ENCODE peak calls at places on chromosome 5, in eight cellular contexts. Q, N, Z, J, X, T, M and W are unnamed samples.

GRCh38 chr5:45799388-45799787 is 103.2 kb upstream of the HCN1 start:
- DNase-seq in Q (no peak), N (no peak), Z (no peak), J (no peak), X (no peak), T (no peak), M (no peak), W (no peak)

GRCh38 chr5:60487885-60488425 is 212.0 kb downstream of the DEPDC1B start:
- DNase-seq in Q (peak; percentile 8), N (no peak), Z (peak; percentile 14), J (no peak), X (no peak), T (peak; percentile 64), M (no peak), W (no peak)

GRCh38 chr5:97764700-97765099 is 581.7 kb upstream of the RIOK2 start:
- DNase-seq in Q (no peak), N (peak; percentile 66), Z (peak; percentile 73), J (peak; percentile 57), X (peak; percentile 17), T (peak; percentile 82), M (no peak), W (no peak)

GRCh38 chr5:79535477-79536192 is 21.7 kb upstream of the HOMER1 start:
- DNase-seq in Q (no peak), N (no peak), Z (no peak), J (peak; percentile 11), X (no peak), T (no peak), M (no peak), W (no peak)

GRCh38 chr5:6525910-6526309 is 77.3 kb downstream of the UBE2QL1 start:
- DNase-seq in Q (peak; percentile 18), N (no peak), Z (peak; percentile 38), J (peak; percentile 1), X (peak; percentile 8), T (no peak), M (peak; percentile 27), W (peak; percentile 18)

GRCh38 chr5:91283326-91283725 is 99.8 kb downstream of the ARRDC3 start:
- DNase-seq in Q (no peak), N (no peak), Z (no peak), J (no peak), X (no peak), T (no peak), M (no peak), W (no peak)

GRCh38 chr5:82719368-82719767 is 357.8 kb downstream of the TMEM167A start:
- DNase-seq in Q (no peak), N (no peak), Z (no peak), J (no peak), X (no peak), T (no peak), M (no peak), W (peak; percentile 11)

GRCh38 chr5:176583076-176583475 is 26.9 kb downstream of the GPRIN1 start:
- DNase-seq in Q (no peak), N (no peak), Z (no peak), J (no peak), X (no peak), T (no peak), M (peak; percentile 49), W (no peak)

GRCh38 chr5:54360089-54360488 is 49.7 kb upstream of the ARL15 start:
- DNase-seq in Q (no peak), N (no peak), Z (peak; percentile 88), J (peak; percentile 54), X (peak; percentile 44), T (peak; percentile 93), M (no peak), W (peak; percentile 78)

GRCh38 chr5:126052120-126052519 is 371.1 kb upstream of the GRAMD2B start:
- DNase-seq in Q (no peak), N (no peak), Z (no peak), J (no peak), X (no peak), T (no peak), M (no peak), W (no peak)

GRCh38 chr5:1174122-1174936 is 27.1 kb upstream of the SLC6A19 start:
- DNase-seq in Q (peak; percentile 49), N (no peak), Z (peak; percentile 83), J (peak; percentile 66), X (peak; percentile 35), T (peak; percentile 86), M (peak; percentile 67), W (peak; percentile 63)

GRCh38 chr5:54524704-54525103 is 7.1 kb downstream of the SNX18 start:
- DNase-seq in Q (no peak), N (no peak), Z (no peak), J (no peak), X (no peak), T (no peak), M (peak; percentile 47), W (no peak)

GRCh38 chr5:69136296-69136695 is 30.7 kb upstream of the CCNB1 start:
- DNase-seq in Q (no peak), N (peak; percentile 64), Z (no peak), J (no peak), X (peak; percentile 13), T (no peak), M (no peak), W (no peak)

GRCh38 chr5:17216176-17216973 is 1.1 kb upstream of the BASP1 start:
- DNase-seq in Q (peak; percentile 84), N (no peak), Z (peak; percentile 83), J (peak; percentile 74), X (no peak), T (peak; percentile 73), M (peak; percentile 77), W (peak; percentile 55)

GRCh38 chr5:171379961-171380360 is 7.7 kb upstream of the NPM1 start:
- DNase-seq in Q (no peak), N (no peak), Z (no peak), J (no peak), X (no peak), T (no peak), M (no peak), W (no peak)

GRCh38 chr5:15936505-15937245 is 242.9 kb downstream of the MARCHF11 start:
- DNase-seq in Q (no peak), N (no peak), Z (no peak), J (no peak), X (no peak), T (no peak), M (no peak), W (no peak)

GRCh38 chr5:14807471-14807870 is 64.1 kb downstream of the ANKH start:
- DNase-seq in Q (no peak), N (no peak), Z (no peak), J (no peak), X (no peak), T (no peak), M (no peak), W (no peak)

GRCh38 chr5:173781432-173781825 is 106.7 kb upstream of the CPEB4 start:
- DNase-seq in Q (no peak), N (no peak), Z (peak; percentile 56), J (peak; percentile 17), X (no peak), T (no peak), M (no peak), W (no peak)

GRCh38 chr5:78920604-78921003 is 64.5 kb downstream of the ARSB start:
- DNase-seq in Q (peak; percentile 7), N (no peak), Z (no peak), J (peak; percentile 35), X (no peak), T (no peak), M (no peak), W (no peak)

GRCh38 chr5:93331864-93332263 is 249.2 kb downstream of the NR2F1-AS1 start:
- DNase-seq in Q (no peak), N (no peak), Z (no peak), J (no peak), X (no peak), T (no peak), M (no peak), W (no peak)

GRCh38 chr5:39892708-39893107 is 467.9 kb upstream of the DAB2 start:
- DNase-seq in Q (no peak), N (no peak), Z (peak; percentile 28), J (no peak), X (no peak), T (no peak), M (no peak), W (no peak)

GRCh38 chr5:148926207-148926606 is 99.8 kb downstream of the ADRB2 start:
- DNase-seq in Q (no peak), N (no peak), Z (no peak), J (no peak), X (no peak), T (no peak), M (no peak), W (no peak)

GRCh38 chr5:52199833-52200232 is 587.9 kb upstream of the ITGA1 start:
- DNase-seq in Q (no peak), N (no peak), Z (no peak), J (no peak), X (no peak), T (no peak), M (no peak), W (no peak)

GRCh38 chr5:73496984-73497457 is 1.2 kb upstream of the BTF3 start:
- DNase-seq in Q (peak; percentile 32), N (no peak), Z (peak; percentile 79), J (peak; percentile 69), X (no peak), T (peak; percentile 90), M (no peak), W (peak; percentile 78)

GRCh38 chr5:89191374-89191773 is 308.4 kb upstream of the MEF2C start:
- DNase-seq in Q (no peak), N (no peak), Z (no peak), J (no peak), X (no peak), T (no peak), M (no peak), W (no peak)

GRCh38 chr5:179044765-179045164 is 15.4 kb upstream of the ZNF354C start:
- DNase-seq in Q (no peak), N (no peak), Z (no peak), J (no peak), X (no peak), T (no peak), M (no peak), W (no peak)

GRCh38 chr5:79200573-79201183 is 35.3 kb upstream of the JMY start:
- DNase-seq in Q (no peak), N (no peak), Z (peak; percentile 18), J (peak; percentile 15), X (no peak), T (peak; percentile 62), M (no peak), W (no peak)

GRCh38 chr5:178940569-178941360 is at the start of gene ZNF454:
- DNase-seq in Q (peak; percentile 67), N (peak; percentile 40), Z (peak; percentile 80), J (no peak), X (peak; percentile 36), T (no peak), M (peak; percentile 82), W (no peak)

GRCh38 chr5:113806823-113807222 is 293.3 kb downstream of the YTHDC2 start:
- DNase-seq in Q (no peak), N (no peak), Z (peak; percentile 28), J (peak; percentile 10), X (no peak), T (no peak), M (no peak), W (no peak)

GRCh38 chr5:115415143-115415491 is 118.7 kb upstream of the CCDC112 start:
- DNase-seq in Q (peak; percentile 53), N (no peak), Z (peak; percentile 62), J (peak; percentile 46), X (no peak), T (peak; percentile 69), M (no peak), W (peak; percentile 93)

GRCh38 chr5:137699291-137700281 is 36.3 kb downstream of the KLHL3 start:
- DNase-seq in Q (no peak), N (no peak), Z (no peak), J (no peak), X (no peak), T (no peak), M (no peak), W (no peak)

GRCh38 chr5:87733918-87734317 is 321.2 kb upstream of the CCNH start:
- DNase-seq in Q (no peak), N (no peak), Z (no peak), J (no peak), X (no peak), T (no peak), M (no peak), W (no peak)

GRCh38 chr5:88760512-88760911 is 122.5 kb downstream of the MEF2C start:
- DNase-seq in Q (no peak), N (no peak), Z (no peak), J (no peak), X (no peak), T (no peak), M (no peak), W (no peak)

GRCh38 chr5:128775537-128775936 is 189.8 kb upstream of the SLC27A6 start:
- DNase-seq in Q (no peak), N (no peak), Z (no peak), J (no peak), X (no peak), T (no peak), M (no peak), W (no peak)